ENCODE peak calls at places on chromosomes 3 and 15, in five cellular contexts. N is HT1080, F is MCF 10A, O is NAMALWA, X is left lung. P is an unnamed sample.

GRCh38 chr3:52880474-52880873 is 16.9 kb downstream of the STIMATE start:
- DNase-seq in N (no peak), X (no peak), F (no peak), O (no peak), P (no peak)

GRCh38 chr3:189121088-189121487 is 50.7 kb upstream of the TPRG1 start:
- DNase-seq in F (no peak), N (peak), X (no peak), O (no peak), P (no peak)

GRCh38 chr3:52253314-52254260 is 8.0 kb downstream of the PPM1M start:
- DNase-seq in X (no peak), N (peak), F (no peak), O (peak), P (no peak)

GRCh38 chr15:56996093-56996492 is 77.6 kb downstream of the TCF12 start:
- DNase-seq in N (no peak), X (no peak), O (no peak), F (peak), P (no peak)

GRCh38 chr3:38587548-38588131 is 61.8 kb downstream of the SCN5A start:
- DNase-seq in N (no peak), X (peak), O (no peak), F (no peak), P (no peak)

GRCh38 chr3:171542976-171543375 is 82.8 kb upstream of the TNIK start:
- DNase-seq in X (no peak), N (no peak), O (no peak), F (no peak), P (no peak)

GRCh38 chr15:82680200-82681102 is 29.2 kb downstream of the AP3B2 start:
- DNase-seq in O (peak), X (peak), N (no peak), F (peak), P (peak)

GRCh38 chr15:87483468-87483867 is 773.1 kb downstream of the NTRK3 start:
- DNase-seq in N (no peak), X (no peak), O (no peak), F (no peak), P (no peak)

GRCh38 chr3:57862894-57863293 is 106.8 kb downstream of the SLMAP start:
- DNase-seq in F (no peak), N (no peak), O (no peak), X (no peak), P (no peak)

GRCh38 chr3:56408761-56409196 is 59.5 kb downstream of the ERC2 start:
- DNase-seq in F (no peak), X (peak), O (no peak), N (no peak), P (no peak)

GRCh38 chr15:68208136-68208535 is 3.0 kb upstream of the CALML4 start:
- DNase-seq in X (no peak), O (no peak), N (no peak), F (no peak), P (no peak)

GRCh38 chr3:98592345-98592935 is 971 bp downstream of the CPOX start:
- DNase-seq in O (no peak), N (no peak), F (no peak), X (no peak), P (no peak)

GRCh38 chr15:35741881-35742280 is 195.9 kb upstream of the DPH6 start:
- DNase-seq in F (no peak), X (no peak), N (no peak), O (no peak), P (no peak)

GRCh38 chr3:12237076-12237475 is 51.8 kb upstream of the PPARG start:
- DNase-seq in X (no peak), O (no peak), N (no peak), F (no peak), P (no peak)

GRCh38 chr3:177224406-177224805 is 27.1 kb upstream of the TBL1XR1 start:
- DNase-seq in F (no peak), N (no peak), O (no peak), X (no peak), P (no peak)

P was measured in kidney tubule cell.